ENCODE peak calls at places on chromosomes 7 and 10, in seven cellular contexts. One of them, this sample, is unnamed.

GRCh38 chr7:73896454-73896853 is 35.5 kb downstream of the TMEM270 start:
- DNase-seq in lower lobe of right lung: no peak
- DNase-seq in CD14-positive monocyte: no peak
- DNase-seq in cardiac fibroblast: peak; percentile 52
- DNase-seq in endothelial cell: no peak
- DNase-seq in H9: no peak
- DNase-seq in IMR-90: peak; percentile 70
- DNase-seq in this sample: no peak

GRCh38 chr10:32095116-32095733 is 39.0 kb upstream of the KIF5B start:
- DNase-seq in lower lobe of right lung: no peak
- DNase-seq in CD14-positive monocyte: no peak
- DNase-seq in cardiac fibroblast: peak; percentile 7
- DNase-seq in endothelial cell: no peak
- DNase-seq in H9: no peak
- DNase-seq in IMR-90: no peak
- DNase-seq in this sample: no peak

GRCh38 chr10:37222046-37222445 is 96.6 kb downstream of the ANKRD30A start:
- DNase-seq in lower lobe of right lung: no peak
- DNase-seq in CD14-positive monocyte: no peak
- DNase-seq in cardiac fibroblast: no peak
- DNase-seq in endothelial cell: no peak
- DNase-seq in H9: no peak
- DNase-seq in IMR-90: no peak
- DNase-seq in this sample: no peak

GRCh38 chr10:95485445-95485844 is 75.7 kb downstream of the SORBS1 start:
- DNase-seq in lower lobe of right lung: no peak
- DNase-seq in CD14-positive monocyte: no peak
- DNase-seq in cardiac fibroblast: no peak
- DNase-seq in endothelial cell: no peak
- DNase-seq in H9: no peak
- DNase-seq in IMR-90: no peak
- DNase-seq in this sample: no peak

GRCh38 chr7:41540601-41541000 is 162.3 kb downstream of the INHBA start:
- DNase-seq in lower lobe of right lung: no peak
- DNase-seq in CD14-positive monocyte: no peak
- DNase-seq in cardiac fibroblast: no peak
- DNase-seq in endothelial cell: no peak
- DNase-seq in H9: no peak
- DNase-seq in IMR-90: no peak
- DNase-seq in this sample: no peak

GRCh38 chr10:126088144-126088543 is 191.8 kb downstream of the FANK1 start:
- DNase-seq in lower lobe of right lung: no peak
- DNase-seq in CD14-positive monocyte: no peak
- DNase-seq in cardiac fibroblast: peak; percentile 68
- DNase-seq in endothelial cell: no peak
- DNase-seq in H9: peak; percentile 37
- DNase-seq in IMR-90: peak; percentile 76
- DNase-seq in this sample: no peak

GRCh38 chr10:8544057-8544380 is 489.5 kb downstream of the GATA3 start:
- DNase-seq in lower lobe of right lung: no peak
- DNase-seq in CD14-positive monocyte: no peak
- DNase-seq in cardiac fibroblast: no peak
- DNase-seq in endothelial cell: no peak
- DNase-seq in H9: no peak
- DNase-seq in IMR-90: no peak
- DNase-seq in this sample: no peak

GRCh38 chr7:132065973-132066611 is 509.7 kb upstream of the PODXL start:
- DNase-seq in lower lobe of right lung: no peak
- DNase-seq in CD14-positive monocyte: no peak
- DNase-seq in cardiac fibroblast: no peak
- DNase-seq in endothelial cell: no peak
- DNase-seq in H9: no peak
- DNase-seq in IMR-90: no peak
- DNase-seq in this sample: no peak

GRCh38 chr10:109883859-109884771 is 39.2 kb downstream of the XPNPEP1 start:
- DNase-seq in lower lobe of right lung: peak; percentile 56
- DNase-seq in CD14-positive monocyte: peak; percentile 72
- DNase-seq in cardiac fibroblast: peak; percentile 94
- DNase-seq in endothelial cell: peak; percentile 80
- DNase-seq in H9: peak; percentile 95
- DNase-seq in IMR-90: peak; percentile 90
- DNase-seq in this sample: peak; percentile 81

GRCh38 chr7:2876031-2876862 is 32.1 kb upstream of the GNA12 start:
- DNase-seq in lower lobe of right lung: no peak
- DNase-seq in CD14-positive monocyte: no peak
- DNase-seq in cardiac fibroblast: peak; percentile 87
- DNase-seq in endothelial cell: no peak
- DNase-seq in H9: no peak
- DNase-seq in IMR-90: peak; percentile 87
- DNase-seq in this sample: no peak

GRCh38 chr10:60644436-60645130 is 133.7 kb upstream of the CDK1 start:
- DNase-seq in lower lobe of right lung: no peak
- DNase-seq in CD14-positive monocyte: no peak
- DNase-seq in cardiac fibroblast: no peak
- DNase-seq in endothelial cell: no peak
- DNase-seq in H9: no peak
- DNase-seq in IMR-90: no peak
- DNase-seq in this sample: no peak

GRCh38 chr10:1715821-1716220 is 21.5 kb downstream of the ADARB2 start:
- DNase-seq in lower lobe of right lung: no peak
- DNase-seq in CD14-positive monocyte: no peak
- DNase-seq in cardiac fibroblast: no peak
- DNase-seq in endothelial cell: peak; percentile 39
- DNase-seq in H9: peak; percentile 74
- DNase-seq in IMR-90: no peak
- DNase-seq in this sample: no peak

GRCh38 chr7:73885975-73886798 is 25.2 kb downstream of the TMEM270 start:
- DNase-seq in lower lobe of right lung: no peak
- DNase-seq in CD14-positive monocyte: no peak
- DNase-seq in cardiac fibroblast: peak; percentile 61
- DNase-seq in endothelial cell: peak; percentile 42
- DNase-seq in H9: peak; percentile 60
- DNase-seq in IMR-90: peak; percentile 64
- DNase-seq in this sample: no peak

GRCh38 chr7:94289071-94289470 is 105.6 kb upstream of the COL1A2 start:
- DNase-seq in lower lobe of right lung: peak; percentile 49
- DNase-seq in CD14-positive monocyte: no peak
- DNase-seq in cardiac fibroblast: peak; percentile 93
- DNase-seq in endothelial cell: peak; percentile 64
- DNase-seq in H9: peak; percentile 84
- DNase-seq in IMR-90: peak; percentile 91
- DNase-seq in this sample: peak; percentile 77

GRCh38 chr7:1567082-1567771 is 2.6 kb downstream of the PSMG3 start:
- DNase-seq in lower lobe of right lung: no peak
- DNase-seq in CD14-positive monocyte: no peak
- DNase-seq in cardiac fibroblast: peak; percentile 69
- DNase-seq in endothelial cell: no peak
- DNase-seq in H9: no peak
- DNase-seq in IMR-90: peak; percentile 79
- DNase-seq in this sample: no peak

GRCh38 chr7:99677013-99677412 is 2.8 kb downstream of the CYP3A5 start:
- DNase-seq in lower lobe of right lung: no peak
- DNase-seq in CD14-positive monocyte: no peak
- DNase-seq in cardiac fibroblast: no peak
- DNase-seq in endothelial cell: no peak
- DNase-seq in H9: no peak
- DNase-seq in IMR-90: no peak
- DNase-seq in this sample: no peak

GRCh38 chr7:77887567-77887966 is 89.0 kb downstream of the PHTF2 start:
- DNase-seq in lower lobe of right lung: no peak
- DNase-seq in CD14-positive monocyte: no peak
- DNase-seq in cardiac fibroblast: peak; percentile 90
- DNase-seq in endothelial cell: no peak
- DNase-seq in H9: no peak
- DNase-seq in IMR-90: peak; percentile 87
- DNase-seq in this sample: no peak

GRCh38 chr10:14603539-14604102 is 171.1 kb downstream of the FAM107B start:
- DNase-seq in lower lobe of right lung: no peak
- DNase-seq in CD14-positive monocyte: no peak
- DNase-seq in cardiac fibroblast: peak; percentile 17
- DNase-seq in endothelial cell: no peak
- DNase-seq in H9: peak; percentile 27
- DNase-seq in IMR-90: no peak
- DNase-seq in this sample: no peak

GRCh38 chr10:113410618-113411017 is 142.2 kb upstream of the HABP2 start:
- DNase-seq in lower lobe of right lung: no peak
- DNase-seq in CD14-positive monocyte: no peak
- DNase-seq in cardiac fibroblast: no peak
- DNase-seq in endothelial cell: no peak
- DNase-seq in H9: no peak
- DNase-seq in IMR-90: no peak
- DNase-seq in this sample: no peak

DNA sequence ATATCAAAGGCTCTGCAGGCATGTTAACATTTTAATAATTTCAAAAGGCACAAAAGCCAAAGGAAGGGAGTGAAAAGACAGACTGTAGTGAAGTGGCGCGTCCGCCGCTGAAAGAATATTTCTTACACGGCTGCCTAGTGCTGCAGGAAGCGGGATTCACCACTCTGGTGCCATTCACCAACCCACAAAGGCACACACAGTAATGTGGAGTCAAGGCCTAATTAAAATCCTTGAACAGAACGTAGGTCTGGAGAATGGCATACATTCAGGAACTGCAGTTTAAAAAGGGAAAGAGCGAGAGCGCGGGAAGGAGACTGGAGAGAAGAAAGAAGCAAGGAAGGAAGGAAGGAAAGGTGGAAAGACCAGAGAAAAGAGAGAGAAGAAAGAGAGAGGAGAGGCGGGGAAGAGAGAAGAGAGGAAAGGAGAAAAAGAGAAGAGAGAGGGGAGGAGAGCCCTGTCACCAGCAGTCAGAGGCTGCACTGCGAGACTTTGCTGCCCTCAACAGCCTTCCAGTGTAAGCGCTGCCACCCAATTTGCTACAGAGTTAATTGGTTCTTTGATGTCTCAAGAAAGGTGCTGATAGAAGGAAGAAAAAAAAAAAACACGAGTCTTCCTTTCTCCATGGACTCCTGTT is 554.0 kb downstream of the MDFIC start:
- DNase-seq in lower lobe of right lung: no peak
- DNase-seq in CD14-positive monocyte: no peak
- DNase-seq in cardiac fibroblast: no peak
- DNase-seq in endothelial cell: peak; percentile 15
- DNase-seq in H9: peak; percentile 56
- DNase-seq in IMR-90: no peak
- DNase-seq in this sample: no peak
- TF ChIP-seq CTCF in lower lobe of right lung: no peak
- TF ChIP-seq CTCF in CD14-positive monocyte: no peak
- TF ChIP-seq CTCF in cardiac fibroblast: no peak
- TF ChIP-seq CTCF in endothelial cell: no peak
- TF ChIP-seq CTCF in H9: peak; percentile 56
- TF ChIP-seq CTCF in IMR-90: no peak
- TF ChIP-seq CTCF in this sample: peak; percentile 28

DNA sequence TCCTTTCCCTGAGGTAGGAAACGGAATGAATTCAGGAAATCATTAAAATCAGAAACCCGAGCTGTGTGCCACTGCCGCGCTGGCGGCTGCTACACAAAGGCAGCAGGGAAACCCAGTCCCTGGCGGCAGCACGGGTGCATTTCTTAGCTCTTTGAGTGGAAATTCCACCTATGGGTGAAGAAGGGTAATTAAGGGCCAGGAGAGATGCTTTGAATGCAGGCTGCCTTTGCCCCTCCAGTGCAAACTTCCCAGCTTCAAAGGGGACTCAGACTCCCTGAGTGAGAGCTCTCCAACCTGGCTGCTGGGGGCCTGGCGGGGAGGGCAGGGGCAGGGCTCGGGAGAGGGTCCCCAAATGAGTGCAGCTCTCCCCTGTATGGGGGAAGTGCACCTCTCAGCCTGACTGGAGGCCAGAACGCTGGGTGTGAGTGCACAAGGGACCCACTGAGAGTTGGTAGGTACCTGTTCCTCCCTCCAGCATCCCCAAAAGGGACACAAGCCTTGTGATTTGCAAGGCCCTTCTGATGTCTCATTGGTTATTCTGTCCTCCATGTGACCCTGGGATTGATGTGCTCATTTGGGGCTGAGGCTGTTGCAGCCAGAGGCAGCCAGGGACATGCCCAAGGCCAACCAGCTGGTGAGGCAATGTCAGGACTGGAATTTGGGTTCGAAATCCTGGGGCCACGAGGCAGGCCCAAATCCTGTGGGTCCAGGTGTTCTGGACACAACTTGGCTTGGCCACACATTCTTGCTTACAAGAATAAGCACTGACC is 16.3 kb upstream of the ZMIZ1 start:
- DNase-seq in lower lobe of right lung: peak; percentile 53
- DNase-seq in CD14-positive monocyte: no peak
- DNase-seq in cardiac fibroblast: no peak
- DNase-seq in endothelial cell: peak; percentile 47
- DNase-seq in H9: no peak
- DNase-seq in IMR-90: no peak
- DNase-seq in this sample: no peak
- TF ChIP-seq CTCF in lower lobe of right lung: no peak
- TF ChIP-seq CTCF in CD14-positive monocyte: peak; percentile 61
- TF ChIP-seq CTCF in cardiac fibroblast: peak; percentile 6
- TF ChIP-seq CTCF in endothelial cell: peak; percentile 69
- TF ChIP-seq CTCF in H9: peak; percentile 65
- TF ChIP-seq CTCF in IMR-90: peak; percentile 22
- TF ChIP-seq CTCF in this sample: peak; percentile 77

DNA sequence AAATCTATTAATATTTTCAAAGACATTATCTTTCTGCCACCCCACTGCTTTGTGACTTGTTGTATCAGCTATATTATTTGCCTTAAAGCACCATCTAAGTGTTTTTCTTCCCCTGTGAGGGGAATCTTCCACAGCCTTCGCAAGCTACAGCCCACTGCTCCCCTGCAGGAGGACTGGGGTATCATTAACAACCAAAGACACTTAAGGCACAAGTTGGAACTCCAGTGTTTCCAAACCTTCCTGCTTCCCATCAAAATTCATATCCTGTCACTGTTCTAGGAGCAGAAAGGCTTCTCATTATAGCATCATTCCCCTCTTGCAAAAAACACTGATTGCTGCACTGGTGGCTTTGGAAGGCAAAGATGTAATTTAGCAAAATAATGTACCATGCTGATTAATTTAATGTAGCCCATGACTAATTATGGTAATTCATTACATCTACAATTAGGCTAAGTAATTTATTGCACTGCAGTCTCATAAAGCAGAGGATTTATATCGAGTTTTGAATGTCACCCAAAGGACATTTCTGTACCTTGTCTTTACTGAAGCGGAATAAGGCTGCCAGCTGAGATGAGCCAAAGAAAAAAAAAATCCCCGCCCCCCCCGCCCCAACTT is 207.1 kb downstream of the SKAP2 start:
- DNase-seq in lower lobe of right lung: no peak
- DNase-seq in CD14-positive monocyte: no peak
- DNase-seq in cardiac fibroblast: no peak
- DNase-seq in endothelial cell: peak; percentile 14
- DNase-seq in H9: no peak
- DNase-seq in IMR-90: no peak
- DNase-seq in this sample: no peak
- TF ChIP-seq CTCF in lower lobe of right lung: no peak
- TF ChIP-seq CTCF in CD14-positive monocyte: no peak
- TF ChIP-seq CTCF in cardiac fibroblast: no peak
- TF ChIP-seq CTCF in endothelial cell: peak; percentile 19
- TF ChIP-seq CTCF in H9: peak; percentile 48
- TF ChIP-seq CTCF in IMR-90: no peak
- TF ChIP-seq CTCF in this sample: peak; percentile 63

GRCh38 chr7:118867860-118868259 is 643.4 kb downstream of the ANKRD7 start:
- DNase-seq in lower lobe of right lung: no peak
- DNase-seq in CD14-positive monocyte: no peak
- DNase-seq in cardiac fibroblast: no peak
- DNase-seq in endothelial cell: no peak
- DNase-seq in H9: no peak
- DNase-seq in IMR-90: no peak
- DNase-seq in this sample: no peak

GRCh38 chr7:118872568-118872967 is 648.1 kb downstream of the ANKRD7 start:
- DNase-seq in lower lobe of right lung: no peak
- DNase-seq in CD14-positive monocyte: no peak
- DNase-seq in cardiac fibroblast: no peak
- DNase-seq in endothelial cell: no peak
- DNase-seq in H9: no peak
- DNase-seq in IMR-90: no peak
- DNase-seq in this sample: no peak

GRCh38 chr7:118870187-118870586 is 645.7 kb downstream of the ANKRD7 start:
- DNase-seq in lower lobe of right lung: no peak
- DNase-seq in CD14-positive monocyte: no peak
- DNase-seq in cardiac fibroblast: no peak
- DNase-seq in endothelial cell: peak; percentile 18
- DNase-seq in H9: peak; percentile 35
- DNase-seq in IMR-90: no peak
- DNase-seq in this sample: no peak
- TF ChIP-seq CTCF in lower lobe of right lung: no peak
- TF ChIP-seq CTCF in CD14-positive monocyte: no peak
- TF ChIP-seq CTCF in cardiac fibroblast: peak; percentile 9
- TF ChIP-seq CTCF in endothelial cell: peak; percentile 22
- TF ChIP-seq CTCF in H9: peak; percentile 70
- TF ChIP-seq CTCF in IMR-90: no peak
- TF ChIP-seq CTCF in this sample: peak; percentile 51

This sample was measured in type B pancreatic cell.